ENCODE peak calls at places on chromosomes 13 and 19, in six cellular contexts. O is cardiac muscle cell, F is heart right ventricle, M is psoas muscle, P is A549, I is Caco-2. D is an unnamed sample. For H3K4me1, the result is how much of the 10 kb centered on the place peaks cover.

GRCh38 chr19:33302175-33302973 is at the start of gene CEBPA:
- DNase-seq in F (peak), I (peak), O (peak), M (peak), P (peak), D (peak)

GRCh38 chr19:11481777-11482383 is 1.0 kb upstream of the ELAVL3 start:
- DNase-seq in I (peak), F (peak), O (peak), P (peak), M (peak), D (peak)

GRCh38 chr19:12425501-12426274 is 15.1 kb downstream of the ZNF443 start:
- DNase-seq in F (no peak), O (no peak), P (no peak), M (no peak), I (no peak), D (no peak)

GRCh38 chr13:31107109-31107508 is 54.6 kb downstream of the HSPH1 start:
- DNase-seq in P (no peak), O (no peak), F (no peak), M (no peak), I (no peak), D (no peak)

GRCh38 chr13:101492251-101492910 is 39.9 kb downstream of the ITGBL1 start:
- DNase-seq in I (no peak), P (no peak), O (peak), M (no peak), F (no peak), D (no peak)

GRCh38 chr19:5053661-5054060 is 84.7 kb downstream of the KDM4B start:
- DNase-seq in M (no peak), P (no peak), O (no peak), I (no peak), F (no peak), D (no peak)

GRCh38 chr13:97474581-97474980 is 40.6 kb downstream of the RAP2A start:
- DNase-seq in P (no peak), O (no peak), M (no peak), I (no peak), F (no peak), D (no peak)

GRCh38 chr13:50969691-50970090 is 60.1 kb downstream of the RNASEH2B start:
- DNase-seq in I (peak), M (no peak), F (no peak), O (peak), P (no peak), D (no peak)

GRCh38 chr13:95420501-95420900 is 119.2 kb upstream of the ABCC4 start:
- DNase-seq in M (no peak), P (no peak), F (no peak), I (no peak), O (no peak), D (no peak)

GRCh38 chr19:13597625-13598024 is 91.3 kb upstream of the CACNA1A start:
- DNase-seq in O (peak), I (peak), F (no peak), P (peak), M (peak), D (no peak)

GRCh38 chr19:3469638-3470499 is 10.5 kb downstream of the SMIM24 start:
- DNase-seq in I (no peak), O (no peak), F (no peak), M (no peak), P (no peak), D (no peak)

GRCh38 chr19:19485161-19485997 is 30.0 kb downstream of the TSSK6 start:
- DNase-seq in M (no peak), P (no peak), O (peak), F (no peak), I (no peak), D (peak)

GRCh38 chr13:32390484-32390883 is 37.4 kb downstream of the N4BP2L1 start:
- DNase-seq in P (no peak), M (no peak), O (no peak), I (no peak), F (no peak), D (no peak)

GRCh38 chr13:43684947-43685725 is 101.6 kb downstream of the ENOX1 start:
- DNase-seq in I (no peak), F (no peak), O (no peak), M (no peak), P (no peak), D (no peak)

GRCh38 chr19:30649934-30650614 is 277.9 kb downstream of the ZNF536 start:
- DNase-seq in F (no peak), P (peak), M (no peak), O (peak), I (no peak), D (no peak)

GRCh38 chr13:53200498-53201453 is 172.2 kb downstream of the OLFM4 start:
- DNase-seq in P (no peak), M (peak), O (peak), I (no peak), F (peak), D (peak)

GRCh38 chr13:93882086-93882651 is 597.3 kb downstream of the DCT start:
- DNase-seq in F (no peak), I (no peak), O (no peak), M (no peak), P (no peak), D (no peak)

GRCh38 chr13:113096052-113096744 is 9.4 kb upstream of the F7 start:
- DNase-seq in I (no peak), F (no peak), O (no peak), M (no peak), P (no peak), D (no peak)

GRCh38 chr19:8530061-8530679 is 16.2 kb upstream of the ZNF414 start:
- DNase-seq in M (no peak), F (no peak), I (no peak), P (no peak), O (no peak), D (no peak)

GRCh38 chr19:42529248-42529764 is 1.0 kb upstream of the CEACAM1 start:
- DNase-seq in F (peak), M (peak), P (peak), I (peak), O (peak), D (peak)

GRCh38 chr13:48246097-48246496 is 13.1 kb downstream of the ITM2B start:
- DNase-seq in I (no peak), M (no peak), F (no peak), O (no peak), P (no peak), D (no peak)

GRCh38 chr19:10706990-10707389 is 5.8 kb downstream of the QTRT1 start:
- DNase-seq in M (no peak), P (no peak), F (no peak), O (no peak), I (peak), D (no peak)

GRCh38 chr13:37755349-37755748 is 114.2 kb downstream of the TRPC4 start:
- DNase-seq in P (no peak), M (no peak), F (no peak), O (no peak), I (no peak), D (no peak)

GRCh38 chr13:40271931-40272775 is 394.3 kb downstream of the FOXO1 start:
- DNase-seq in O (peak), F (peak), P (no peak), M (peak), I (no peak), D (peak)

GRCh38 chr13:91922969-91923592 is 524.7 kb downstream of the GPC5 start:
- DNase-seq in I (no peak), M (no peak), O (peak), F (no peak), P (no peak), D (no peak)

GRCh38 chr13:40304391-40304790 is 362.1 kb downstream of the FOXO1 start:
- DNase-seq in O (no peak), P (no peak), F (no peak), M (no peak), I (no peak), D (no peak)

GRCh38 chr13:106329941-106330340 is 205.5 kb downstream of the EFNB2 start:
- DNase-seq in F (no peak), O (no peak), I (peak), M (no peak), P (no peak), D (no peak)

GRCh38 chr13:106480511-106480910 is 55.0 kb downstream of the EFNB2 start:
- DNase-seq in F (no peak), I (no peak), O (no peak), P (no peak), M (no peak), D (no peak)

GRCh38 chr19:734716-735115 is 16.2 kb upstream of the MISP start:
- DNase-seq in P (no peak), O (no peak), I (no peak), F (no peak), M (no peak), D (no peak)

GRCh38 chr13:101085551-101085950 is 330.8 kb downstream of the NALCN start:
- DNase-seq in I (no peak), O (no peak), F (no peak), P (no peak), M (no peak), D (no peak)

GRCh38 chr13:36096411-36097184 is 34.6 kb downstream of the DCLK1 start:
- DNase-seq in I (no peak), P (no peak), O (peak), M (no peak), F (no peak), D (no peak)

GRCh38 chr19:17097593-17098126 is 22.1 kb downstream of the MYO9B start:
- DNase-seq in M (no peak), P (no peak), O (peak), F (no peak), I (peak), D (no peak)

GRCh38 chr19:16325671-16326400 is 1.2 kb downstream of the KLF2 start:
- DNase-seq in O (peak), I (no peak), M (peak), F (peak), P (no peak), D (peak)

GRCh38 chr13:72763411-72763810 is 18.3 kb downstream of the DIS3 start:
- DNase-seq in P (no peak), O (peak), F (no peak), M (no peak), I (no peak), D (no peak)

GRCh38 chr13:113669871-113670341 is 2.9 kb downstream of the GRK1 start:
- DNase-seq in O (no peak), I (peak), F (no peak), M (no peak), P (no peak), D (peak)

GRCh38 chr13:52711277-52711676 is 28.3 kb downstream of the CNMD start:
- DNase-seq in F (no peak), M (no peak), P (no peak), O (no peak), I (no peak), D (no peak)

GRCh38 chr19:15240539-15240938 is 8.3 kb upstream of the EPHX3 start:
- DNase-seq in O (no peak), F (no peak), I (no peak), M (no peak), P (no peak), D (no peak)

DNA sequence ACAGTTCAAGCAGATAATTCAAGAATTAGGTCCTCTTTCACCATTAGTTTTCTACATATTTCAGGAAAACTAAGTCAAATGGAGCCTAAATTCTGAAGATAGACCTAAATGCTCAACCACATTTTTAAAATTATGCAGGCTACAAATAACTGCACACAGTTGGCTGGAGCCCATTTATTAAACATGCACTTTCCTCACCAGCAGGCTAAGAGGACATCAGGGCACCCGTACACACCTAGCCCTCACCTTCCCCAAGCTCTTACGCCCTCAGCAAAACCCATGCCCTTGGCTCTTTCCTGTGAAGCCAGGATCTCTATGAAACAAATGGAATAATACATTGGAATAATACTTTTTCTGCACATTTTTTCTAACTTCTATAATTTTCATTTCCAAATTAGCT is 18.2 kb downstream of the IRS2 start:
- DNase-seq in I (no peak), M (no peak), P (no peak), O (no peak), F (no peak), D (no peak)
- H3K4me1 ChIP-seq in I (under half), M (under half), P (under half), O (under half), F (under half), D (under half)

GRCh38 chr13:90355162-90355751 is 992.2 kb upstream of the MIR17HG start:
- DNase-seq in P (no peak), F (no peak), I (no peak), O (no peak), M (no peak), D (no peak)

GRCh38 chr13:90352763-90353162 is 994.7 kb upstream of the MIR17HG start:
- DNase-seq in P (no peak), M (no peak), O (no peak), I (no peak), F (no peak), D (no peak)
- TF ChIP-seq CTCF in P (no peak), M (no peak), O (no peak), I (peak), F (no peak), D (no peak)

GRCh38 chr13:27922974-27923612 is 3.3 kb downstream of the PDX1 start:
- DNase-seq in O (no peak), M (no peak), P (no peak), F (no peak), I (no peak), D (no peak)

GRCh38 chr13:27923794-27924528 is 4.2 kb downstream of the PDX1 start:
- DNase-seq in I (no peak), F (no peak), O (no peak), M (no peak), P (no peak), D (no peak)

GRCh38 chr13:27925220-27925991 is 5.6 kb downstream of the PDX1 start:
- DNase-seq in M (no peak), P (no peak), F (no peak), I (no peak), O (no peak), D (no peak)

GRCh38 chr13:27926644-27927434 is 7.0 kb downstream of the PDX1 start:
- DNase-seq in O (no peak), P (no peak), I (no peak), F (no peak), M (no peak), D (no peak)

GRCh38 chr13:27924529-27925141 is 4.8 kb downstream of the PDX1 start:
- DNase-seq in F (no peak), P (no peak), M (no peak), I (no peak), O (no peak), D (no peak)
- H3K4me1 ChIP-seq in F (under half), P (under half), M (under half), I (under half), O (under half), D (under half)

GRCh38 chr19:56103027-56103614 is 18.0 kb downstream of the ZNF787 start:
- DNase-seq in O (no peak), M (no peak), P (no peak), F (peak), I (no peak), D (no peak)

GRCh38 chr19:56104423-56104822 is 16.7 kb downstream of the ZNF787 start:
- DNase-seq in I (no peak), F (peak), M (no peak), O (no peak), P (no peak), D (no peak)

GRCh38 chr19:56106993-56107392 is 14.1 kb downstream of the ZNF787 start:
- DNase-seq in O (no peak), F (no peak), M (no peak), P (no peak), I (no peak), D (no peak)

GRCh38 chr19:56106397-56106849 is 14.7 kb downstream of the ZNF787 start:
- DNase-seq in M (no peak), F (peak), I (no peak), O (no peak), P (no peak), D (no peak)

GRCh38 chr19:56105090-56105701 is 15.9 kb downstream of the ZNF787 start:
- DNase-seq in M (peak), I (no peak), F (peak), P (peak), O (peak), D (no peak)
- TF ChIP-seq CTCF in M (peak), I (peak), F (peak), P (peak), O (peak), D (peak)

DNA sequence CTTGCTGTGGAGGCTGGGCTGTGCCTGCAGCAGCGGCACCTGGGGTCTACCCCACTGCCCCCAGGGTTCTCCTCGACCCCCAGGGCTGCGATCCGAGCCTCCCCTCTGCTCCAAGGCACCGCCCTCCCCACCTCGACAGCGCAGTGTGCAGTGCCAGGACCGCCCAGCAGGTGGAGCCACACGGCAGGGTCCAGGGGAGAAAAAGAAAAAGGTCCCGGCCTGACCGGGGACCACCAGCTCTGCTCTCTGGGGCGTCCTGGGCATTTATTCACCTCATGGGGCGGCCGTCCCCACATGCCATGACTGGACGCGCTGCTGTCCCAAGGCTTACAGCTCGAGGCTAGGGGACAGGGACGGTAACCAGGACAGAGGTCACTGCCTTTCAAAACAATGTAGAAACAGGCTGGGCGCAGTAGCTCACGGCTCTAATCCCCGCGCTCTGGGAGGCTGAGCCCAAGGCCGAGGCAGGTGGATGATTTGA is 10.6 kb downstream of the REXO1 start:
- DNase-seq in O (peak), M (no peak), F (no peak), I (no peak), P (peak), D (no peak)
- H3K4me1 ChIP-seq in O (under half), M (under half), F (half or more), I (under half), P (under half), D (half or more)

GRCh38 chr13:60492187-60492586 is 95.2 kb downstream of the TDRD3 start:
- DNase-seq in F (no peak), I (no peak), O (no peak), P (no peak), M (no peak), D (no peak)
- TF ChIP-seq CTCF in F (no peak), I (no peak), O (no peak), P (no peak), M (no peak), D (no peak)

DNA sequence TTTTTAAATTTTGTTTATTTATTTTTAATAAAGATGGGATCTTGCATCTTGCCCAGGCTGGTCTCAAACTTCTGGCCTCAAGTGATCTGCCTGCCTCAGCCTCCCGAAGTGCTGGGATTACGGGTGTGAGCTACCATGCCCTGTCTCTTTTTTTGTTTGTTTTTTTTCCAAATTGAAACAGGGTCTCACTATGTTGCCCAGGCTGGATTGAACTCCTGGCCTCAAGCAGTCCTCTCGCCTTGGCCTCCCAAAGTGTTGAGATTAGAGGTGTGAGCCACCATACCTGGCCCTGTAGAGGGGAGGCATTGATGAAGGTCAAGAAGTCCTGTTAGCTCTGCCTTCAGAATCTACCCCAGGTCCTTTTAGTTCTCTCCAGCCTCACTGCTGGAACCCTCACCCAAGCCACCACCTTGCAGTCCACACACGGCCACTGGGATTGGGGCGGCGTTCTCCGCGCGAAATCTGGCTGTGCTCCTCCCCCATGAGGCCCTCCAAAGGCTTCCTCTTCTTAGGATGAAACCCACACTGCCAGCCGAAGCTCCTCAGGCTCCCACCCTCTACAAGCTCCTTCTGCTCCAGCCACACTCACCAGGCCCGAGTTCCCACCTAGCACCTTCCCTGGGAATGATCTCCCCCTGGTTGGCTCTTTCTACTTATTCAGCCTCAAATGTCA is 34.9 kb downstream of the ACTN4 start:
- DNase-seq in M (no peak), P (no peak), I (no peak), O (no peak), F (no peak), D (peak)
- H3K4me1 ChIP-seq in M (half or more), P (half or more), I (half or more), O (under half), F (half or more), D (half or more)

GRCh38 chr13:108190897-108191296 is 24.4 kb downstream of the LIG4 start:
- DNase-seq in P (no peak), F (no peak), O (no peak), M (no peak), I (no peak), D (no peak)
- TF ChIP-seq CTCF in P (no peak), F (no peak), O (no peak), M (no peak), I (no peak), D (no peak)

D was measured in heart left ventricle.